ENCODE peak calls at places on chromosomes 13 and 19, in six cellular contexts. C, T, N, H, V and F are unnamed samples.

GRCh38 chr13:59880468-59880867 is 283.3 kb downstream of the DIAPH3 start:
- ATAC-seq in C (no peak), T (no peak), N (no peak), H (no peak), V (no peak), F (no peak)

GRCh38 chr19:34475026-34475974 is 6.3 kb upstream of the WTIP start:
- ATAC-seq in C (peak), T (no peak), N (no peak), H (no peak), V (no peak), F (peak)

GRCh38 chr13:40220299-40220935 is 446.0 kb downstream of the FOXO1 start:
- ATAC-seq in C (no peak), T (no peak), N (no peak), H (no peak), V (no peak), F (peak)

GRCh38 chr13:23651887-23652286 is 81.7 kb downstream of the TNFRSF19 start:
- ATAC-seq in C (no peak), T (no peak), N (no peak), H (no peak), V (no peak), F (no peak)

GRCh38 chr13:101298517-101298916 is 117.8 kb downstream of the NALCN start:
- ATAC-seq in C (no peak), T (no peak), N (no peak), H (peak), V (no peak), F (no peak)

GRCh38 chr13:20489185-20489820 is 36.4 kb downstream of the CRYL1 start:
- ATAC-seq in C (no peak), T (peak), N (no peak), H (peak), V (peak), F (no peak)

GRCh38 chr19:33301011-33301899 is 1.1 kb downstream of the CEBPA start:
- ATAC-seq in C (no peak), T (no peak), N (no peak), H (no peak), V (no peak), F (no peak)

GRCh38 chr13:112815871-112816270 is 126.0 kb downstream of the ATP11A start:
- ATAC-seq in C (no peak), T (no peak), N (no peak), H (no peak), V (no peak), F (no peak)

GRCh38 chr13:41054212-41054877 is 7.0 kb upstream of the WBP4 start:
- ATAC-seq in C (peak), T (peak), N (peak), H (peak), V (peak), F (peak)

GRCh38 chr19:11390359-11390758 is 6.2 kb upstream of the EPOR start:
- ATAC-seq in C (no peak), T (no peak), N (no peak), H (no peak), V (peak), F (no peak)

GRCh38 chr13:96899946-96900345 is 94.3 kb downstream of the OXGR1 start:
- ATAC-seq in C (no peak), T (no peak), N (no peak), H (no peak), V (no peak), F (no peak)

GRCh38 chr13:50179977-50180376 is 164.7 kb downstream of the KCNRG start:
- ATAC-seq in C (no peak), T (no peak), N (no peak), H (no peak), V (no peak), F (no peak)

GRCh38 chr19:41720103-41720502 is 11.7 kb downstream of the CEACAM5 start:
- ATAC-seq in C (no peak), T (no peak), N (no peak), H (no peak), V (no peak), F (no peak)

GRCh38 chr19:38658462-38659306 is 11.2 kb downstream of the ACTN4 start:
- ATAC-seq in C (peak), T (peak), N (peak), H (no peak), V (peak), F (peak)

GRCh38 chr19:815079-815774 is 6.5 kb downstream of the PLPPR3 start:
- ATAC-seq in C (peak), T (no peak), N (peak), H (peak), V (no peak), F (no peak)

GRCh38 chr13:67642638-67643037 is 412.5 kb upstream of the PCDH9 start:
- ATAC-seq in C (no peak), T (no peak), N (no peak), H (no peak), V (no peak), F (no peak)

GRCh38 chr19:4108767-4109625 is 14.9 kb downstream of the MAP2K2 start:
- ATAC-seq in C (no peak), T (no peak), N (no peak), H (peak), V (no peak), F (no peak)

GRCh38 chr13:30654430-30654829 is 36.7 kb downstream of the USPL1 start:
- ATAC-seq in C (no peak), T (peak), N (no peak), H (peak), V (no peak), F (no peak)

GRCh38 chr19:38905186-38905539 is 5.4 kb downstream of the NFKBIB start:
- ATAC-seq in C (peak), T (no peak), N (no peak), H (no peak), V (no peak), F (no peak)

GRCh38 chr19:19410553-19411550 is 5.4 kb downstream of the GATAD2A start:
- ATAC-seq in C (no peak), T (peak), N (peak), H (peak), V (no peak), F (no peak)

GRCh38 chr13:75258159-75258782 is 223.7 kb downstream of the TBC1D4 start:
- ATAC-seq in C (peak), T (peak), N (peak), H (peak), V (peak), F (no peak)

GRCh38 chr13:112926003-112926402 is 43.0 kb upstream of the MCF2L start:
- ATAC-seq in C (no peak), T (no peak), N (peak), H (no peak), V (no peak), F (no peak)

GRCh38 chr13:97226788-97227627 is 4.9 kb downstream of the MBNL2 start:
- ATAC-seq in C (no peak), T (peak), N (no peak), H (peak), V (no peak), F (no peak)

GRCh38 chr13:75353786-75354193 is 128.2 kb downstream of the TBC1D4 start:
- ATAC-seq in C (no peak), T (no peak), N (no peak), H (peak), V (no peak), F (no peak)

GRCh38 chr19:13962738-13963602 is 10.7 kb downstream of the DCAF15 start:
- ATAC-seq in C (peak), T (no peak), N (no peak), H (no peak), V (no peak), F (peak)

GRCh38 chr13:52743569-52743968 is 3.9 kb upstream of the CNMD start:
- ATAC-seq in C (no peak), T (no peak), N (no peak), H (no peak), V (no peak), F (no peak)

GRCh38 chr13:74132768-74133656 is 1.2 kb downstream of the KLF12 start:
- ATAC-seq in C (no peak), T (no peak), N (no peak), H (peak), V (no peak), F (no peak)

GRCh38 chr13:74134777-74135305 is 637 bp upstream of the KLF12 start:
- ATAC-seq in C (peak), T (peak), N (peak), H (peak), V (peak), F (peak)

GRCh38 chr13:74135306-74136088 is 1.3 kb upstream of the KLF12 start:
- ATAC-seq in C (peak), T (peak), N (peak), H (peak), V (peak), F (peak)

GRCh38 chr13:74133657-74134201 is 475 bp downstream of the KLF12 start:
- ATAC-seq in C (peak), T (peak), N (peak), H (peak), V (peak), F (peak)

GRCh38 chr13:74134226-74134776 is at the start of gene KLF12:
- ATAC-seq in C (peak), T (peak), N (peak), H (peak), V (peak), F (peak)
- TF ChIP-seq POLR2AphosphoS5 in C (no peak), T (no peak), N (no peak), H (no peak), V (no peak), F (peak)

GRCh38 chr19:16121141-16121540 is 9.5 kb downstream of the RAB8A start:
- ATAC-seq in C (no peak), T (no peak), N (no peak), H (no peak), V (no peak), F (no peak)

GRCh38 chr19:16116067-16116466 is 4.4 kb downstream of the RAB8A start:
- ATAC-seq in C (no peak), T (no peak), N (no peak), H (no peak), V (no peak), F (no peak)

GRCh38 chr19:16115309-16116039 is 3.8 kb downstream of the RAB8A start:
- ATAC-seq in C (no peak), T (no peak), N (no peak), H (no peak), V (no peak), F (no peak)

GRCh38 chr19:16117594-16118033 is 5.9 kb downstream of the RAB8A start:
- ATAC-seq in C (no peak), T (no peak), N (peak), H (peak), V (peak), F (no peak)

DNA sequence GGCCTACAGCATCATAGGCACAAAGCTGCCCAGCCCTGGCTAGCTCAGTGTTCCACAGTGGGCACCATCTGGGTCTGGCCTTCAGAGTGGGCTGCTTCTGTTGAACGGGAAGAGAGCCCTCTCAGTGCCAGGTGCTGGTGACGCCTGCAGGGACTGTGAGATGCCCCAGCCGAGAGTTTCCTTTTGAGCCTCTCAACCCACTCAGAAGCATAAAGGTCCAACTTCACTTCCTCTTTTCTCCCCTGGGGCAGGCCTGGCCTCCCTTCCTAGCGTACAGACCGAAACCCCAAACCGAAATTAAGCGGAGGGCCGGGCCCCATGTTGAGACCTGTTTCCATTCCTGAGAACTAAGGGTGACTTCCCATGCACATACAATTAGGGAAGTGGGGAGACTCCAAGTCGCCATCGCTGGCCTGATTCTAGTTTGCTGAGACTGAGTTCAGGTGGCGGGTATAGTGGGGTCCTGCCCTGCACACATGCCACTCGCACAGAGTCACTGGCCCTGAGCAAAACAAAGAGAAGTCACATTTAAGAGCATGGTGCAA is 6.9 kb downstream of the RAB8A start:
- ATAC-seq in C (peak), T (no peak), N (no peak), H (peak), V (no peak), F (no peak)
- TF ChIP-seq POLR2A in C (no peak), T (no peak), N (no peak), H (peak), V (no peak), F (no peak)

DNA sequence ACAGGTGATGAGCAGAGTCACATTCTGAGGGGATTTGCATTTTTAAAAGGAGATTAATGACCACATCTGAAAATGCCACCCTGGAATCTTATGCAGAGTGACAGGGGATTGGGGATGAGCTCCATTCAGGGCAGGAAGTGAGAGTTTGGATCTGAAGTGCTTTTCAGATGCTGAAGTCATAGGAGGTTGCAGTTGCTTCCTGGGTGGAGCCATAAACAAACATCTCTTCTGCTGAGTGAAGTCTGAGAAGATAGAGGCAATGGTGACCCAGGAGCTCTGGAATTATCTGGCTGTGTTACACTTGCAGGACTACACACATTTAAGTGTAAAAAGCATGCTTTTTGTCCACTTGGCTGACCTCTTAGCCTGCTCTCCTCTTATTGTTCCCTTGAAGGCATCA is 51.4 kb upstream of the PSG8 start:
- ATAC-seq in C (no peak), T (no peak), N (no peak), H (no peak), V (no peak), F (no peak)
- H3K4me3 ChIP-seq in C (no peak), T (no peak), N (no peak), H (no peak), V (no peak), F (no peak)

GRCh38 chr13:109287553-109287952 is 498.8 kb downstream of the IRS2 start:
- ATAC-seq in C (no peak), T (no peak), N (no peak), H (no peak), V (no peak), F (no peak)
- TF ChIP-seq POLR2AphosphoS5 in C (no peak), T (no peak), N (no peak), H (no peak), V (no peak), F (no peak)